ENCODE peak calls at places on chromosomes 6 and 20, in four cellular contexts. I is upper lobe of right lung, H is nephron progenitor cell, Z is brain microvascular endothelial cell. Q is an unnamed sample.
A peak's percentile ranks its signal among the peaks of the same experiment; 100 is the strongest.

GRCh38 chr20:63270606-63271325 is 1.8 kb upstream of the ARFGAP1 start:
- DNase-seq in I (no peak), H (no peak), Z (no peak), Q (no peak)

GRCh38 chr6:30741789-30742315 is 635 bp downstream of the FLOT1 start:
- DNase-seq in I (no peak), H (no peak), Z (no peak), Q (no peak)

GRCh38 chr6:21375206-21375605 is 218.3 kb upstream of the SOX4 start:
- DNase-seq in I (no peak), H (no peak), Z (no peak), Q (peak; percentile 22)

GRCh38 chr20:3115190-3116107 is 30.9 kb upstream of the AVP start:
- DNase-seq in I (no peak), H (peak; percentile 47), Z (peak; percentile 25), Q (peak; percentile 83)

GRCh38 chr20:57476641-57477461 is 48.1 kb downstream of the CTCFL start:
- DNase-seq in I (peak; percentile 39), H (no peak), Z (no peak), Q (no peak)

GRCh38 chr6:10610289-10610688 is 84.1 kb downstream of the C6orf52 start:
- DNase-seq in I (no peak), H (no peak), Z (no peak), Q (no peak)

GRCh38 chr6:168137024-168137423 is 58.0 kb upstream of the FRMD1 start:
- DNase-seq in I (no peak), H (no peak), Z (no peak), Q (no peak)

GRCh38 chr6:32763417-32763816 is at the start of gene HLA-DQB2:
- DNase-seq in I (no peak), H (no peak), Z (no peak), Q (peak; percentile 36)

GRCh38 chr20:46027245-46027853 is 1.7 kb upstream of the SLC12A5 start:
- DNase-seq in I (no peak), H (peak; percentile 78), Z (peak; percentile 52), Q (peak; percentile 63)

DNA sequence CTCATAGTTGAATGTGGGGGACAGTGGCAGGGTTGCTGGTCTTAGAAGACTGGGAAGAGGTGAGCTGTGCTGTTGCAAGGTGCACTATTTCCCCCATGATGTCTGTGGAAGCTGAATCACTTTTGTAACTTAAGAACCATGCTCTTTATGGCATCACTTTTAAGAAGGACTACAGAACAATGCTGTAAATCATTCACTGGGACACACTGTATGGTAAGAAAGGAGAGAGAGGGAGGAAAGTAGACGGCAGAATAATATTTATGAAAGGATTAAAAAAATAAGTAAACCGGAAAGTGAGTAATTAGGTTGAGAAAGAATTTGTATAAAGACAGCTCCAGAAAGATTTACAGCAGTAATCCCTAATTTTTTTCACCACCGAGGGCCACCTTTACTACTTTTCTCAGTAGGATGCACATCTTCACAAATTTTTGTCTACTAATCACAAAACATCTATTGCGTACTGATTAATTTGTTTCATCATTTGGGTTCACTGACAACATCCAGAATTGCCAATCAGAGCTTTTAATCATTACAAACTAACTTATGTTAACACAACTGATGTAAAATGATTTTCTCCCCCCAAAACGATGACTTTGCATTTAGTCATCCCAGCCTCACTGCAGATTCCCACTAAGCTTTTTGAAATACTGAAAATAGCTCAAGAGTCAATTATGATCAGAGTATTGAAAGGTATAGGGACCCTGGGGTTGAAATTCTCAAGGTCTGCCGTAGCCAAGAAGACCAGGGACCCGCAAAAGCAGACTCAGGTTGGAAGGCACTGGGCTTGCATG is 560.7 kb upstream of the NOX3 start:
- DNase-seq in I (no peak), H (no peak), Z (no peak), Q (no peak)
- TF ChIP-seq CTCF in I (no peak), H (no peak), Z (no peak), Q (no peak)

GRCh38 chr20:56179051-56179450 is 69.5 kb upstream of the MC3R start:
- DNase-seq in I (no peak), H (no peak), Z (no peak), Q (no peak)

GRCh38 chr20:56175884-56176283 is 72.6 kb upstream of the MC3R start:
- DNase-seq in I (no peak), H (no peak), Z (no peak), Q (no peak)

GRCh38 chr20:56178219-56178618 is 70.3 kb upstream of the MC3R start:
- DNase-seq in I (no peak), H (no peak), Z (no peak), Q (no peak)

DNA sequence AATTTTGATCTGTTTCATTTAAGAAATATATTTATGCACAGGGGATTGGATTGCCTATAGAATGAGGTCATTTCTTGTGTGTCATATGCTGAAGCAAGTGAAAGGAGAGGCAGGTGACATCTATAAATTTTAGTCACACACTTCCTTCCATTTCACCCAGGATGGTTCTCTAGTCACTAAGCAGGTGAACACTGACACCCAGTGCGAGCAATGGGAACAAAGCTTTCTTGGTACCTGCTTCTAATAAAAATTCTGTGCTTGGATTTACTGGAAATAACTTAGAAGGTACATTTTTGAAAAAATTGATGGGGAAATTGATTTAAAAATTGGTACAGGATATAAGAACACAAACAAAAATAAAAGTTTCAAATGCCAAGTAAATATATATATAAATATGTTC is 66.9 kb upstream of the MC3R start:
- DNase-seq in I (no peak), H (no peak), Z (no peak), Q (no peak)
- TF ChIP-seq CTCF in I (peak; percentile 29), H (no peak), Z (no peak), Q (no peak)

GRCh38 chr6:156852147-156852857 is 75.1 kb downstream of the ARID1B start:
- DNase-seq in I (no peak), H (no peak), Z (no peak), Q (no peak)
- TF ChIP-seq CTCF in I (no peak), H (no peak), Z (no peak), Q (no peak)

DNA sequence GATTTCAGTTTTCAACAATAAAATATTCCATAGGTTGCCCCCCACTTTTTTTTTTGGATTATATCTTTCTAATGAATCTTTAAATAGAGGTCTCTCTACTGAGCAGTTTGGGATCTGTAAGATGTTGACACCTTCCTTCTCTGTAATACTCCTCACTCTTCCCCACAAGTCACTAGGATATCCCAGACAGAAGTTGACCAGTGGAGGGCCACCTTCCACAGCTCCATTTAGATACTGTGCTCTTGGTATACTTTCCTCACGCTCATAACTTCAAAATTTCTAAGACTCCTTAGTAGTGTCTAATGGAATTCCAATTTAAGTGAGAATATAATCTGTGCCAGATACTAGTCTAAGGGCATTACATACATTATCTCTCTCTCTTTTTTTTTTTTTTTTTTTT is 159.0 kb upstream of the BEND3 start:
- DNase-seq in I (no peak), H (no peak), Z (no peak), Q (no peak)
- TF ChIP-seq CTCF in I (no peak), H (no peak), Z (no peak), Q (no peak)

DNA sequence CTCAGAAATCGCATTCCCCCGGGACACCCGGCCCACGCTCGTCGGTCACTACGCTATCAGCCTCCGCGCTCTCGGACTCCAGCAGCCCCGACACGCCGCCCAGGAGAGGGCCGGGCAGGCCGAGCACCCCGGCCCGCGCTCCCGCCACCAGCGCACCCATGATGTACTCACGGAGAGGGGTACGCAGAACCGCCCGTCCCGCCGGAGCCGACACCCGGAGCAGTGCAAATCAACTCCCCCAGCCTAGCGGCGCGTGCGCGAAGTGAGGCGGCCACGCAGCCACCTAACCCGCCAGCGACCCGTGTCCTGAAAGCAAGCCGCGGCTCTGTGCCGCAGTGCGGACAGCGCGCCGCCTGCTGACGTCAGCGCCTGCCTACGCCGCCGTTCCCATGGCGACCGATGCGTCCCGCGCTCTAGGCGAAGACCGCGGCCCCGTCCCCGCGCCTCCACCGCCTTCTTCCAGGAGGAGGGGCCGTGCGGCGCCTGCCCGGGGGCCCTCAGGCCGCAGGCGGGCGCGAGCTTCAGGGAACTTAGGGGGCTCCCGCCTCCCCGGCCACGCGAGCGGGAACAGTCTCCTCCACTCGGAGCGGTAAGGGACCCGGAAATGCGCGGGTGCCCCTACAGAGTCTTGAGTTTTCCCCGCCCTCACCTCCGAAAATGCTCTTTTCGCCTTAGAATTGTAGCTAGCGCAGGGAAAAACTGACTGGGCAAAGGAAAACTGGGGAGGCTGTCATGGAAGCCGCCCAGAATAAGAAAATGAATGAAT is at the start of gene AHI1:
- DNase-seq in I (peak; percentile 98), H (peak; percentile 95), Z (peak; percentile 90), Q (peak; percentile 92)
- TF ChIP-seq CTCF in I (no peak), H (no peak), Z (no peak), Q (no peak)

GRCh38 chr6:39377530-39377929 is 55.0 kb upstream of the KCNK16 start:
- DNase-seq in I (no peak), H (peak; percentile 67), Z (peak; percentile 73), Q (peak; percentile 52)
- TF ChIP-seq CTCF in I (peak; percentile 62), H (peak; percentile 67), Z (peak; percentile 81), Q (peak; percentile 66)

GRCh38 chr6:17156112-17156921 is 54.5 kb downstream of the STMND1 start:
- DNase-seq in I (no peak), H (peak; percentile 76), Z (peak; percentile 72), Q (peak; percentile 56)
- TF ChIP-seq CTCF in I (peak; percentile 87), H (peak; percentile 81), Z (peak; percentile 75), Q (peak; percentile 74)

GRCh38 chr20:39107741-39108140 is 145.6 kb downstream of the DHX35 start:
- DNase-seq in I (no peak), H (no peak), Z (peak; percentile 10), Q (no peak)

GRCh38 chr20:39106791-39107190 is 144.6 kb downstream of the DHX35 start:
- DNase-seq in I (no peak), H (no peak), Z (no peak), Q (no peak)

GRCh38 chr20:39103305-39103704 is 141.2 kb downstream of the DHX35 start:
- DNase-seq in I (no peak), H (no peak), Z (no peak), Q (no peak)

GRCh38 chr20:39105551-39105950 is 143.4 kb downstream of the DHX35 start:
- DNase-seq in I (no peak), H (no peak), Z (no peak), Q (no peak)

GRCh38 chr20:39103732-39104131 is 141.6 kb downstream of the DHX35 start:
- DNase-seq in I (no peak), H (no peak), Z (no peak), Q (no peak)
- TF ChIP-seq CTCF in I (no peak), H (no peak), Z (peak; percentile 22), Q (peak; percentile 0)

GRCh38 chr6:43723737-43724295 is 36.2 kb upstream of the MRPS18A start:
- DNase-seq in I (peak; percentile 85), H (peak; percentile 68), Z (peak; percentile 50), Q (peak; percentile 80)
- TF ChIP-seq CTCF in I (peak; percentile 64), H (peak; percentile 57), Z (peak; percentile 79), Q (peak; percentile 89)

Q was measured in GM13977.